ENCODE peak calls at places on chromosome X, in six cellular contexts. T is mesendoderm, Y is esophagus squamous epithelium, V is tibial nerve, M is lower lobe of right lung, Z is left ventricle myocardium inferior. U is an unnamed sample. For H3K4me1 and H3K27me3, the result is how much of the 10 kb centered on the place peaks cover.

GRCh38 chrX:151830911-151831310 is 81.8 kb upstream of the MAGEA4 start:
- DNase-seq in T (peak), Z (no peak), Y (no peak), V (no peak), M (peak), U (no peak)

GRCh38 chrX:46884799-46885198 is 27.4 kb upstream of the JADE3 start:
- DNase-seq in Z (no peak), Y (no peak), T (no peak), M (no peak), V (no peak), U (no peak)

GRCh38 chrX:113741744-113742143 is 842.1 kb upstream of the HTR2C start:
- DNase-seq in Z (no peak), V (no peak), Y (no peak), T (peak), M (no peak), U (no peak)

GRCh38 chrX:107769581-107770317 is 5.8 kb downstream of the TSC22D3 start:
- DNase-seq in V (no peak), Y (no peak), T (no peak), Z (no peak), M (no peak), U (no peak)

GRCh38 chrX:40922307-40922706 is 162.9 kb upstream of the USP9X start:
- DNase-seq in Y (no peak), T (peak), M (no peak), V (no peak), Z (no peak), U (no peak)

GRCh38 chrX:99184153-99184552 is 1225.9 kb downstream of the PCDH19 start:
- DNase-seq in Y (no peak), T (no peak), M (no peak), V (no peak), Z (no peak), U (no peak)

GRCh38 chrX:80206647-80207046 is 192.1 kb downstream of the TBX22 start:
- DNase-seq in Y (no peak), M (no peak), Z (no peak), V (no peak), T (no peak), U (no peak)

GRCh38 chrX:110145854-110146253 is 142.9 kb downstream of the TMEM164 start:
- DNase-seq in V (no peak), M (no peak), T (peak), Z (no peak), Y (no peak), U (no peak)

GRCh38 chrX:153733651-153734240 is 9.1 kb downstream of the ABCD1 start:
- DNase-seq in T (no peak), M (no peak), V (no peak), Z (no peak), Y (no peak), U (no peak)
- H3K4me1 ChIP-seq in T (under half), M (under half), V (under half), Z (under half), Y (under half), U (under half)

DNA sequence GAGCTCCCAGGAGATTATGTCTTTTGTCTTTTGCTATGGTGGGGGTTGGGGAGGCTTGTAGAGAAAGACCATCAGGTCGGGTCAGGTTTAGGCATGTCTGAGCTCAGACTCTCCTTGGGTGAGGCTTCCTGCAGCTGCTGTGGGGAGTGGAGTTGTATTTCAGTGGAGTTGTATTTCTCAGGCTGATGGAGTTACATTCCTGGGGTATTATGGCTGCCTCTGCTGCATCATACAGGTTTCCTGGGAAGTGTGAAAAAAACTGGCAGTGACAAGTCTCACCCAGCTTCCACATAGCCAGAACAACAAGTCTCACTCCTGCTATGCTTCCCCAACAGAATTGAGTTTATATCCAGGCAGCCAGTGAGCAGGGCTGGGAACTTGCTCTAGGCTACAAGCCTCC is 119.3 kb downstream of the VSIG4 start:
- DNase-seq in Z (no peak), V (no peak), M (no peak), T (peak), Y (no peak), U (no peak)
- H3K27me3 ChIP-seq in Z (under half), V (under half), M (under half), T (under half), Y (under half), U (under half)

GRCh38 chrX:2700405-2701320 is 9.6 kb downstream of the CD99 start:
- DNase-seq in Y (no peak), V (no peak), Z (no peak), T (no peak), M (no peak), U (no peak)

GRCh38 chrX:2699959-2700358 is 8.9 kb downstream of the CD99 start:
- DNase-seq in T (no peak), M (no peak), V (no peak), Y (no peak), Z (no peak), U (no peak)

GRCh38 chrX:2703991-2704369 is 12.9 kb downstream of the CD99 start:
- DNase-seq in V (no peak), T (peak), M (no peak), Z (peak), Y (no peak), U (peak)

GRCh38 chrX:2698604-2699003 is 7.5 kb downstream of the CD99 start:
- DNase-seq in Z (no peak), V (no peak), M (no peak), T (no peak), Y (no peak), U (no peak)

GRCh38 chrX:2701600-2701999 is 10.5 kb downstream of the CD99 start:
- DNase-seq in M (no peak), V (no peak), Z (peak), T (no peak), Y (no peak), U (no peak)
- H3K4me1 ChIP-seq in M (half or more), V (under half), Z (half or more), T (under half), Y (half or more), U (half or more)

DNA sequence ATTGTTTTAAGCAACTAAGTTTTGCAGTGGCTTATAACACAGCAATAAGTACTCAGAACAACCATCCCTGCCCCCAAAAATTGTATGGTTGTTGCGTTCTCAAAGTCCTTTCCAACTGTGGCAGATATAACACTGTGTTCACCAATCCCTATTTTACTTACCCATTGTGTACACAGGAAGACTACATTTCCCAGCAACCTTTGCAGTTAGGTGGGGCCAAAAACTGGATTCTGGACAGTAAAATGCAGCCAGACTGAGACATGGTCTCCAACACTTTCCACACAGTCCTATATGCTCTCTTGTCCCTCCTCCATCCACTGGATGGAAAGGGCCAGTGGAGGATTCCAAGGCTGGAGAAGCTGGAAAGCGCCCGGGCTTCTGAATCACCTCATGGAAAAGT is 523.6 kb downstream of the BCOR start:
- DNase-seq in M (no peak), T (no peak), V (no peak), Y (no peak), Z (no peak), U (no peak)
- H3K27me3 ChIP-seq in M (under half), T (under half), V (under half), Y (under half), Z (under half), U (under half)

GRCh38 chrX:153953342-153953830 is 8.9 kb upstream of the RENBP start:
- DNase-seq in V (peak), M (peak), Y (no peak), T (peak), Z (peak), U (peak)

GRCh38 chrX:153953892-153954617 is 9.6 kb upstream of the RENBP start:
- DNase-seq in V (no peak), M (no peak), Z (no peak), T (no peak), Y (no peak), U (no peak)

GRCh38 chrX:153951683-153952372 is 7.4 kb upstream of the RENBP start:
- DNase-seq in Y (no peak), Z (no peak), M (no peak), T (no peak), V (no peak), U (no peak)

GRCh38 chrX:153954618-153955450 is 10.4 kb upstream of the RENBP start:
- DNase-seq in T (no peak), M (no peak), V (no peak), Y (no peak), Z (no peak), U (no peak)

GRCh38 chrX:153952373-153953026 is 8.1 kb upstream of the RENBP start:
- DNase-seq in Z (no peak), T (no peak), M (no peak), V (no peak), Y (no peak), U (no peak)
- H3K4me1 ChIP-seq in Z (under half), T (under half), M (under half), V (under half), Y (under half), U (under half)

DNA sequence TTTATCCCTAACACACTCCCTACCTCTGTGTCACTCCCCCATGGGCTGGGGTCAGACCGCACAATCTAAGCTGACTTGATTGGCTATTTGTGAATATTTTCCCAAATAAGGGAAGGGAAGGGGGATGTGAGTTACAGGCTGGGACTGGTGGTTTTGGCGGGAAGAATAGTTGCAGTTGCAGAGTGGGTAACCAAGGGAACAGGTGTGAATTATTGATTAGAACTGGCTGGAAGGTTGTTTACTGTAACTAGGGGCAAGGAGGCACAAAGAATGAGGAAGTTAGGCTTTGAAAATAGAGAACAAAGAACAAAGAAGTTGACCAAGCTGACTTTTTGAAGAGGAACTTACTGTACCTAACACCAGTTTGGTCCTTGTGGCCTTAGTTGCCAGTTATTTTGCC is 88.0 kb upstream of the XAGE2 start:
- DNase-seq in Y (no peak), Z (no peak), M (no peak), T (no peak), V (no peak), U (no peak)
- H3K27me3 ChIP-seq in Y (under half), Z (under half), M (under half), T (under half), V (under half), U (under half)

DNA sequence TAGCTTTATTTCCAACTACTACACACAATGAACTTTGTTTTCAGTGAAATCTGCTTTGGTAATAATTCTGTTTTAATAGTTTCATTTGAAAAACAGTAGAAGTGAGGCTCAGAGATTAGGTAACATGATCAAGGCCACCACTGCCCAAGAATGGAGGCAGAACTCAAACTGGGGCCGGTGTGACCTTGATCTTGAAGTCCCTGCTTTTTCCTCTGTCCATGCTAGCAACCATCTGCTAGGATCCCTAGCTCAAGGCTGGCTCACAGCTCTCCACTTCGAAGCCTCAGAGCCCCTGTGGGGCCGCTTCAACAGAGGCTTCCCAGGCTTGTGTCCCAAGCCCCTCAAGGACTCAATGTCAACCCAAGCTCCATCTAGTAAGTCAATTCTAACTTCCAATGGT is 15.0 kb downstream of the ELF4 start:
- DNase-seq in V (no peak), Y (no peak), T (no peak), M (no peak), Z (no peak), U (no peak)
- H3K4me1 ChIP-seq in V (under half), Y (half or more), T (under half), M (under half), Z (under half), U (under half)

U was measured in transverse colon.